ENCODE peak calls at places on chromosome 6, in five cellular contexts. H, B, C, T and Q are unnamed samples.

GRCh38 chr6:110181131-110182027 is 1.2 kb downstream of the CDC40 start:
- DNase-seq in C (no peak), T (no peak), H (peak; percentile 22), B (no peak), Q (peak; percentile 51)

GRCh38 chr6:145886228-145886956 is 71.8 kb upstream of the FBXO30 start:
- DNase-seq in H (no peak), B (no peak), T (no peak), C (peak; percentile 75), Q (no peak)

GRCh38 chr6:144350176-144350575 is 65.0 kb downstream of the UTRN start:
- DNase-seq in B (no peak), C (no peak), H (no peak), T (no peak), Q (no peak)

GRCh38 chr6:26156105-26156849 is 69.0 kb downstream of the HFE start:
- DNase-seq in B (peak; percentile 88), H (peak; percentile 92), C (peak; percentile 81), T (peak; percentile 93), Q (peak; percentile 85)

GRCh38 chr6:142927274-142927586 is 17.7 kb downstream of the HIVEP2 start:
- DNase-seq in T (no peak), H (no peak), C (no peak), B (no peak), Q (no peak)

GRCh38 chr6:13486679-13487121 is 700 bp downstream of the GFOD1 start:
- DNase-seq in B (peak; percentile 59), T (peak; percentile 37), H (peak; percentile 69), C (peak; percentile 72), Q (peak; percentile 71)

GRCh38 chr6:166558156-166559025 is 28.1 kb downstream of the RAMACL start:
- DNase-seq in C (peak; percentile 79), H (no peak), T (no peak), B (no peak), Q (no peak)

GRCh38 chr6:52909531-52909930 is at the start of gene GSTA3:
- DNase-seq in H (no peak), B (no peak), C (no peak), T (no peak), Q (no peak)

GRCh38 chr6:148395583-148396101 is 53.0 kb downstream of the SASH1 start:
- DNase-seq in B (no peak), T (no peak), C (no peak), H (no peak), Q (no peak)

GRCh38 chr6:12870033-12870432 is 153.5 kb downstream of the PHACTR1 start:
- DNase-seq in C (no peak), H (no peak), B (no peak), T (no peak), Q (no peak)

GRCh38 chr6:116314218-116314617 is 34.5 kb upstream of the TSPYL1 start:
- DNase-seq in B (no peak), C (peak; percentile 60), T (no peak), H (peak; percentile 24), Q (no peak)

GRCh38 chr6:82397962-82398692 is 34.5 kb downstream of the TPBG start:
- DNase-seq in C (peak; percentile 86), H (peak; percentile 57), T (no peak), B (no peak), Q (no peak)

GRCh38 chr6:151161363-151161762 is 78.4 kb upstream of the AKAP12 start:
- DNase-seq in T (no peak), B (no peak), C (no peak), H (no peak), Q (no peak)

GRCh38 chr6:74356385-74356784 is 660.4 kb downstream of the CD109 start:
- DNase-seq in C (peak; percentile 47), H (peak; percentile 30), T (no peak), B (no peak), Q (no peak)

GRCh38 chr6:85126448-85127178 is 323.3 kb upstream of the NT5E start:
- DNase-seq in T (no peak), B (peak; percentile 57), C (peak; percentile 15), H (peak; percentile 78), Q (no peak)

GRCh38 chr6:157194643-157195042 is 128.7 kb downstream of the TMEM242 start:
- DNase-seq in H (peak; percentile 11), C (peak; percentile 18), B (no peak), T (no peak), Q (no peak)

GRCh38 chr6:142945446-142946180 is 637 bp upstream of the HIVEP2 start:
- DNase-seq in B (no peak), H (no peak), T (peak; percentile 66), C (no peak), Q (no peak)

GRCh38 chr6:158669145-158670035 is 19.5 kb downstream of the SYTL3 start:
- DNase-seq in B (no peak), C (peak; percentile 69), H (no peak), T (no peak), Q (no peak)

GRCh38 chr6:113857565-113858066 is 471 bp downstream of the MARCKS start:
- DNase-seq in B (peak; percentile 29), H (no peak), C (no peak), T (no peak), Q (no peak)

GRCh38 chr6:104483225-104483834 is 376.4 kb downstream of the HACE1 start:
- DNase-seq in C (no peak), B (no peak), T (no peak), H (peak; percentile 59), Q (no peak)

GRCh38 chr6:111566873-111567517 is 38.7 kb downstream of the TRAF3IP2 start:
- DNase-seq in C (peak; percentile 57), T (no peak), H (peak; percentile 56), B (no peak), Q (no peak)

GRCh38 chr6:163427498-163428254 is 13.2 kb downstream of the QKI start:
- DNase-seq in C (peak; percentile 78), B (no peak), T (no peak), H (peak; percentile 91), Q (no peak)

GRCh38 chr6:118387921-118388701 is 160.0 kb upstream of the PLN start:
- DNase-seq in T (no peak), C (peak; percentile 98), B (no peak), H (peak; percentile 89), Q (no peak)

GRCh38 chr6:55320691-55321086 is 6.6 kb upstream of the GFRAL start:
- DNase-seq in H (no peak), B (no peak), T (no peak), C (no peak), Q (no peak)

GRCh38 chr6:41682497-41682961 is 44.3 kb downstream of the MDFI start:
- DNase-seq in T (no peak), B (no peak), C (no peak), H (no peak), Q (no peak)

GRCh38 chr6:36679043-36679821 is 718 bp downstream of the CDKN1A start:
- DNase-seq in H (peak; percentile 68), C (peak; percentile 57), T (peak; percentile 81), B (peak; percentile 85), Q (peak; percentile 80)

GRCh38 chr6:150766201-150766997 is 99.1 kb upstream of the MTHFD1L start:
- DNase-seq in C (peak; percentile 71), B (no peak), T (no peak), H (peak; percentile 21), Q (no peak)

GRCh38 chr6:145116591-145117178 is 618.6 kb downstream of the EPM2A start:
- DNase-seq in C (no peak), H (no peak), B (no peak), T (no peak), Q (no peak)

GRCh38 chr6:130212215-130212874 is 10.4 kb downstream of the SAMD3 start:
- DNase-seq in C (no peak), T (no peak), H (no peak), B (no peak), Q (no peak)

GRCh38 chr6:16723833-16724232 is 37.4 kb downstream of the ATXN1 start:
- DNase-seq in C (peak; percentile 99), B (no peak), H (peak; percentile 95), T (peak; percentile 64), Q (peak; percentile 73)

GRCh38 chr6:149897855-149898744 is at the start of gene RAET1E:
- DNase-seq in C (no peak), H (no peak), T (no peak), B (no peak), Q (no peak)

GRCh38 chr6:142844065-142844755 is 100.8 kb downstream of the HIVEP2 start:
- DNase-seq in T (no peak), H (no peak), C (peak; percentile 53), B (no peak), Q (no peak)

GRCh38 chr6:138227316-138227781 is 9.1 kb upstream of the PBOV1 start:
- DNase-seq in H (no peak), B (no peak), T (no peak), C (no peak), Q (no peak)

GRCh38 chr6:100342830-100343229 is 121.9 kb downstream of the SIM1 start:
- DNase-seq in B (no peak), H (peak; percentile 67), C (peak; percentile 93), T (no peak), Q (no peak)

GRCh38 chr6:138307816-138308727 is 69.6 kb upstream of the SMIM28 start:
- DNase-seq in T (no peak), B (peak; percentile 34), C (peak; percentile 19), H (peak; percentile 13), Q (no peak)

GRCh38 chr6:15243994-15244604 is 1.8 kb upstream of the JARID2 start:
- DNase-seq in T (no peak), H (no peak), B (no peak), C (no peak), Q (no peak)

GRCh38 chr6:15246217-15247211 is 645 bp downstream of the JARID2 start:
- DNase-seq in B (no peak), H (peak; percentile 37), C (no peak), T (no peak), Q (no peak)

GRCh38 chr6:15242937-15243614 is 2.8 kb upstream of the JARID2 start:
- DNase-seq in C (no peak), T (no peak), H (peak; percentile 29), B (no peak), Q (no peak)

GRCh38 chr6:15245361-15246216 is at the start of gene JARID2:
- DNase-seq in H (peak; percentile 99), C (peak; percentile 97), T (peak; percentile 98), B (peak; percentile 99), Q (peak; percentile 99)

GRCh38 chr6:15244605-15245360 is 1.1 kb upstream of the JARID2 start:
- DNase-seq in C (peak; percentile 73), B (peak; percentile 78), H (peak; percentile 76), T (peak; percentile 82), Q (no peak)
- TF ChIP-seq CTCF in C (no peak), B (no peak), H (no peak), T (no peak), Q (no peak)

GRCh38 chr6:3575701-3576100 is 118.9 kb upstream of the SLC22A23 start:
- DNase-seq in T (no peak), C (no peak), H (no peak), B (no peak), Q (no peak)
- TF ChIP-seq CTCF in T (no peak), C (no peak), H (no peak), B (no peak), Q (no peak)

GRCh38 chr6:5260661-5261544 is at the start of the genes FARS2 and LYRM4:
- DNase-seq in H (peak; percentile 83), T (peak; percentile 82), C (peak; percentile 86), B (peak; percentile 85), Q (peak; percentile 81)
- TF ChIP-seq CTCF in H (no peak), T (peak; percentile 15), C (no peak), B (peak; percentile 48), Q (no peak)

GRCh38 chr6:56710967-56711366 is 68.3 kb upstream of the DST start:
- DNase-seq in B (no peak), C (no peak), H (no peak), T (no peak), Q (no peak)
- TF ChIP-seq CTCF in B (no peak), C (peak; percentile 12), H (peak; percentile 1), T (no peak), Q (no peak)

GRCh38 chr6:1855890-1856289 is 246.2 kb downstream of the FOXC1 start:
- DNase-seq in T (no peak), B (no peak), C (no peak), H (no peak), Q (no peak)
- TF ChIP-seq CTCF in T (no peak), B (peak; percentile 4), C (no peak), H (no peak), Q (no peak)